ENCODE peak calls at places on chromosome 3, in ten cellular contexts. V, S, E, A, H, X, J, W, O and G are unnamed samples.

GRCh38 chr3:3594986-3595385 is 204.2 kb upstream of the LRRN1 start:
- DNase-seq in V (no peak), S (no peak), E (no peak), A (no peak), H (no peak), X (no peak), J (no peak), W (no peak), O (no peak), G (no peak)

GRCh38 chr3:105747056-105747455 is 121.8 kb downstream of the CBLB start:
- DNase-seq in V (no peak), S (no peak), E (no peak), A (peak), H (peak), X (no peak), J (no peak), W (peak), O (no peak), G (peak)

GRCh38 chr3:108088697-108089096 is 2.1 kb downstream of the CD47 start:
- DNase-seq in V (no peak), S (no peak), E (no peak), A (peak), H (no peak), X (no peak), J (no peak), W (peak), O (no peak), G (peak)

GRCh38 chr3:151299006-151299405 is 17.6 kb downstream of the GPR87 start:
- DNase-seq in V (no peak), S (no peak), E (no peak), A (no peak), H (no peak), X (no peak), J (no peak), W (no peak), O (no peak), G (no peak)

GRCh38 chr3:15899438-15899837 is 101.7 kb upstream of the ANKRD28 start:
- DNase-seq in V (no peak), S (no peak), E (no peak), A (peak), H (peak), X (no peak), J (no peak), W (peak), O (no peak), G (peak)

GRCh38 chr3:45582407-45582806 is 12.1 kb upstream of the LIMD1 start:
- DNase-seq in V (no peak), S (no peak), E (no peak), A (peak), H (no peak), X (no peak), J (no peak), W (peak), O (no peak), G (peak)

GRCh38 chr3:15470261-15470660 is 42.9 kb downstream of the EAF1 start:
- DNase-seq in V (no peak), S (no peak), E (no peak), A (no peak), H (peak), X (no peak), J (no peak), W (no peak), O (no peak), G (no peak)

GRCh38 chr3:79249701-79250100 is 518.1 kb downstream of the ROBO1 start:
- DNase-seq in V (no peak), S (no peak), E (no peak), A (peak), H (no peak), X (no peak), J (no peak), W (peak), O (no peak), G (no peak)

GRCh38 chr3:14430706-14431470 is 28.5 kb downstream of the SLC6A6 start:
- DNase-seq in V (no peak), S (no peak), E (no peak), A (no peak), H (no peak), X (no peak), J (no peak), W (no peak), O (no peak), G (no peak)

GRCh38 chr3:98920166-98920565 is 18.7 kb upstream of the DCBLD2 start:
- DNase-seq in V (no peak), S (no peak), E (no peak), A (no peak), H (no peak), X (no peak), J (no peak), W (no peak), O (no peak), G (no peak)

GRCh38 chr3:196938124-196938523 is 4.2 kb downstream of the NCBP2 start:
- DNase-seq in V (no peak), S (no peak), E (no peak), A (no peak), H (no peak), X (no peak), J (no peak), W (no peak), O (no peak), G (no peak)

GRCh38 chr3:126406389-126407296 is 11.9 kb downstream of the CFAP100 start:
- DNase-seq in V (no peak), S (no peak), E (no peak), A (no peak), H (no peak), X (no peak), J (no peak), W (no peak), O (no peak), G (no peak)

GRCh38 chr3:49803464-49804140 is 541 bp downstream of the INKA1 start:
- DNase-seq in V (peak), S (no peak), E (peak), A (peak), H (no peak), X (peak), J (no peak), W (peak), O (no peak), G (no peak)

GRCh38 chr3:32109256-32109655 is 2.8 kb downstream of the GPD1L start:
- DNase-seq in V (no peak), S (peak), E (peak), A (peak), H (no peak), X (peak), J (peak), W (peak), O (peak), G (peak)

DNA sequence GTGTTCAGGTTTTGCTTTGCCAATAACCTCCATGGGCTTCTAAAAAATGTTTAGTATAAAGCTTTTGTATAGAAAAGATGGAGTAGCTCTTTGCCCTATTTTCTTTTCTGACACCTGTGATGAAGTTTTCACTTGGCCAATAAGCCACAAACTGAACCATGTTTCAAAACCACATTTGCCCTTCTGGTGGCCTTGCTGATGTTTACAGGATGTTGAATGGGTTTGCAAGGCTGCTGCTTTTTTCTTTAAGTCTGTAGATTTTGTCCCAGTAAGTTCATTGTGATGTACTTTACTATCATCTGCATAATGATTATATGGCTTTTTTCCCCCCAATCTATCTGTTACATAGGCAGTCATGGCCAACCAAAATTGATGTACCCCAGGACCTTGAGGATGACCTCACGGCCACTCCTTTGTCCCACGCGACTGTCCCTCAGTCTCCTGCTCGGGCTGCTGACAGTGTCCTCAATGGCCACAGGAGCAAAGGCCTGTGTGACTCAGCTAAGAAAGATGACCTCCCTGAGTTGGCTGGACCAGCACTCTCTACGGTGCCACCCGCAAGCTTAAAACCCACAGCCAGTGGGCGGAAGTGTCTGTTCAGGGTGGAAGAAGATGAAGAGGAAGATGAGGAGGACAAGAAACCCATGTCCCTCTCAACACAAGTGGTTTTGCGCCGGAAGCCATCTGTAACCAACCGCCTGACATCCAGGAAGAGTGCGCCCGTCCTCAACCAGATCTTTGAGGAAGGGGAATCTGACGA is 60.8 kb downstream of the SNRK start:
- DNase-seq in V (no peak), S (no peak), E (no peak), A (peak), H (no peak), X (no peak), J (no peak), W (peak), O (no peak), G (no peak)
- H3K27ac ChIP-seq in V (no peak), S (no peak), E (no peak), A (no peak), H (no peak), X (no peak), J (no peak), W (no peak), O (no peak), G (no peak)

GRCh38 chr3:193878051-193878838 is 257.7 kb upstream of the HES1 start:
- DNase-seq in V (no peak), S (no peak), E (no peak), A (peak), H (no peak), X (no peak), J (no peak), W (no peak), O (no peak), G (no peak)
- TF ChIP-seq CTCF in V (no peak), S (no peak), E (no peak), A (no peak), H (no peak), X (no peak), J (no peak), W (no peak), O (no peak), G (no peak)

GRCh38 chr3:19147905-19148767 is at the start of gene KCNH8:
- DNase-seq in V (peak), S (no peak), E (peak), A (no peak), H (no peak), X (no peak), J (peak), W (no peak), O (no peak), G (peak)
- H3K27ac ChIP-seq in V (peak), S (no peak), E (no peak), A (no peak), H (peak), X (peak), J (peak), W (no peak), O (no peak), G (peak)

GRCh38 chr3:73868688-73869315 is 244.1 kb upstream of the PDZRN3 start:
- DNase-seq in V (peak), S (no peak), E (no peak), A (peak), H (peak), X (no peak), J (no peak), W (peak), O (no peak), G (peak)
- TF ChIP-seq CTCF in V (peak), S (peak), E (peak), A (peak), H (peak), X (peak), J (peak), W (peak), O (peak), G (peak)

DNA sequence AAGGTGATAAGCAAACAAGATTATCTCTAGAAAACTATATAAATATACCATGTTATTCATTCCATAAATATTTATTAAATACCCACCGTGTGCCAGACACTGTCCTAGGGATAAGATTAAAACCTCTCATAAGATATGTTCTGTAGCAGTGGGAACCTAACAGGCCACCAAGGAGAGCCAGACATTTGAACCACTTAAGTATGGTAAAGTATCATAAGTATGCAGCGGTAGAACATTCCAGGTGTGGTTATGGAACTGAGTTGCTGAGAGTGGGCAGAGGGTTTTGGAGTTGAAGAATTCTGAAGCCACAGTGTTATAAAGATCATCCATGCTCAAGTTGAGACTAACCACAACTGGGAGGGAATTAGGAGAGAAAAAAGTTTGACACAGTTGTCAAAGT is 14.7 kb downstream of the FILIP1L start:
- DNase-seq in V (no peak), S (no peak), E (no peak), A (no peak), H (no peak), X (no peak), J (no peak), W (no peak), O (no peak), G (no peak)
- H3K27ac ChIP-seq in V (no peak), S (peak), E (no peak), A (no peak), H (no peak), X (no peak), J (peak), W (no peak), O (peak), G (no peak)

GRCh38 chr3:134373278-134373941 is 837 bp downstream of the AMOTL2 start:
- DNase-seq in V (peak), S (peak), E (peak), A (peak), H (peak), X (peak), J (peak), W (peak), O (peak), G (peak)

GRCh38 chr3:134376385-134376765 is 2.1 kb upstream of the AMOTL2 start:
- DNase-seq in V (no peak), S (peak), E (peak), A (no peak), H (no peak), X (peak), J (no peak), W (no peak), O (no peak), G (no peak)

GRCh38 chr3:134373942-134374790 is at the start of gene AMOTL2:
- DNase-seq in V (peak), S (peak), E (peak), A (peak), H (peak), X (peak), J (peak), W (peak), O (peak), G (peak)

GRCh38 chr3:134375542-134376384 is 1.5 kb upstream of the AMOTL2 start:
- DNase-seq in V (no peak), S (peak), E (peak), A (no peak), H (no peak), X (peak), J (no peak), W (no peak), O (no peak), G (no peak)

GRCh38 chr3:134374791-134375541 is 719 bp upstream of the AMOTL2 start:
- DNase-seq in V (peak), S (peak), E (peak), A (no peak), H (peak), X (peak), J (no peak), W (no peak), O (no peak), G (no peak)
- TF ChIP-seq CTCF in V (no peak), S (no peak), E (no peak), A (no peak), H (no peak), X (no peak), J (no peak), W (no peak), O (no peak), G (no peak)

GRCh38 chr3:155367510-155367909 is 74.0 kb upstream of the STRIT1 start:
- DNase-seq in V (no peak), S (no peak), E (no peak), A (no peak), H (no peak), X (no peak), J (no peak), W (no peak), O (no peak), G (peak)
- H3K27ac ChIP-seq in V (no peak), S (no peak), E (no peak), A (no peak), H (no peak), X (no peak), J (no peak), W (no peak), O (no peak), G (no peak)